ENCODE peak calls at places on chromosomes 3 and 15, in ten cellular contexts. One of them, this sample, is unnamed.

GRCh38 chr3:108201258-108201657 is 21.0 kb downstream of the IFT57 start:
- DNase-seq in tibial nerve: no peak
- DNase-seq in suprapubic skin: no peak
- DNase-seq in astrocyte of the cerebellum: no peak
- DNase-seq in hepatocyte: no peak
- DNase-seq in brain microvascular endothelial cell: no peak
- DNase-seq in adrenal gland: no peak
- DNase-seq in fibroblast of lung: no peak
- DNase-seq in cardiac fibroblast: no peak
- DNase-seq in GM06990: no peak
- DNase-seq in this sample: no peak

GRCh38 chr3:99562138-99562537 is 76.3 kb upstream of the COL8A1 start:
- DNase-seq in hepatocyte: peak
- DNase-seq in tibial nerve: no peak
- DNase-seq in suprapubic skin: no peak
- DNase-seq in cardiac fibroblast: peak
- DNase-seq in fibroblast of lung: peak
- DNase-seq in adrenal gland: no peak
- DNase-seq in brain microvascular endothelial cell: peak
- DNase-seq in astrocyte of the cerebellum: peak
- DNase-seq in GM06990: no peak
- DNase-seq in this sample: no peak

GRCh38 chr3:152269423-152270144 is 855 bp downstream of the MBNL1 start:
- DNase-seq in GM06990: no peak
- DNase-seq in brain microvascular endothelial cell: peak
- DNase-seq in cardiac fibroblast: peak
- DNase-seq in tibial nerve: peak
- DNase-seq in suprapubic skin: peak
- DNase-seq in astrocyte of the cerebellum: peak
- DNase-seq in fibroblast of lung: peak
- DNase-seq in adrenal gland: peak
- DNase-seq in hepatocyte: peak
- DNase-seq in this sample: peak

GRCh38 chr3:187946031-187946691 is 200.9 kb upstream of the BCL6 start:
- DNase-seq in suprapubic skin: no peak
- DNase-seq in hepatocyte: peak
- DNase-seq in brain microvascular endothelial cell: peak
- DNase-seq in fibroblast of lung: peak
- DNase-seq in GM06990: no peak
- DNase-seq in adrenal gland: no peak
- DNase-seq in astrocyte of the cerebellum: no peak
- DNase-seq in cardiac fibroblast: peak
- DNase-seq in tibial nerve: no peak
- DNase-seq in this sample: no peak

GRCh38 chr3:105715372-105715771 is 153.4 kb downstream of the CBLB start:
- DNase-seq in astrocyte of the cerebellum: peak
- DNase-seq in brain microvascular endothelial cell: peak
- DNase-seq in fibroblast of lung: peak
- DNase-seq in hepatocyte: no peak
- DNase-seq in tibial nerve: no peak
- DNase-seq in cardiac fibroblast: peak
- DNase-seq in adrenal gland: no peak
- DNase-seq in GM06990: no peak
- DNase-seq in suprapubic skin: no peak
- DNase-seq in this sample: no peak

GRCh38 chr15:57596301-57596855 is 4.7 kb downstream of the MYZAP start:
- DNase-seq in GM06990: no peak
- DNase-seq in hepatocyte: no peak
- DNase-seq in tibial nerve: no peak
- DNase-seq in fibroblast of lung: no peak
- DNase-seq in suprapubic skin: peak
- DNase-seq in adrenal gland: no peak
- DNase-seq in cardiac fibroblast: no peak
- DNase-seq in astrocyte of the cerebellum: no peak
- DNase-seq in brain microvascular endothelial cell: no peak
- DNase-seq in this sample: no peak

GRCh38 chr15:50262533-50262932 is 3.0 kb downstream of the HDC start:
- DNase-seq in fibroblast of lung: no peak
- DNase-seq in suprapubic skin: no peak
- DNase-seq in adrenal gland: no peak
- DNase-seq in brain microvascular endothelial cell: no peak
- DNase-seq in astrocyte of the cerebellum: no peak
- DNase-seq in GM06990: no peak
- DNase-seq in hepatocyte: no peak
- DNase-seq in tibial nerve: no peak
- DNase-seq in cardiac fibroblast: no peak
- DNase-seq in this sample: no peak

GRCh38 chr3:70849911-70850699 is 537.7 kb upstream of the MDFIC2 start:
- DNase-seq in fibroblast of lung: peak
- DNase-seq in cardiac fibroblast: peak
- DNase-seq in GM06990: no peak
- DNase-seq in tibial nerve: peak
- DNase-seq in suprapubic skin: no peak
- DNase-seq in brain microvascular endothelial cell: peak
- DNase-seq in astrocyte of the cerebellum: peak
- DNase-seq in hepatocyte: peak
- DNase-seq in adrenal gland: peak
- DNase-seq in this sample: no peak

GRCh38 chr3:14336414-14337285 is 65.8 kb upstream of the SLC6A6 start:
- DNase-seq in astrocyte of the cerebellum: no peak
- DNase-seq in tibial nerve: no peak
- DNase-seq in GM06990: no peak
- DNase-seq in brain microvascular endothelial cell: no peak
- DNase-seq in adrenal gland: no peak
- DNase-seq in suprapubic skin: no peak
- DNase-seq in cardiac fibroblast: no peak
- DNase-seq in hepatocyte: peak
- DNase-seq in fibroblast of lung: no peak
- DNase-seq in this sample: no peak

GRCh38 chr3:14335774-14336413 is 66.5 kb upstream of the SLC6A6 start:
- DNase-seq in suprapubic skin: no peak
- DNase-seq in astrocyte of the cerebellum: no peak
- DNase-seq in adrenal gland: no peak
- DNase-seq in fibroblast of lung: no peak
- DNase-seq in cardiac fibroblast: no peak
- DNase-seq in hepatocyte: no peak
- DNase-seq in tibial nerve: no peak
- DNase-seq in GM06990: no peak
- DNase-seq in brain microvascular endothelial cell: no peak
- DNase-seq in this sample: no peak

GRCh38 chr3:14338898-14339458 is 63.4 kb upstream of the SLC6A6 start:
- DNase-seq in suprapubic skin: no peak
- DNase-seq in GM06990: no peak
- DNase-seq in cardiac fibroblast: no peak
- DNase-seq in adrenal gland: no peak
- DNase-seq in tibial nerve: no peak
- DNase-seq in brain microvascular endothelial cell: no peak
- DNase-seq in astrocyte of the cerebellum: no peak
- DNase-seq in hepatocyte: no peak
- DNase-seq in fibroblast of lung: no peak
- DNase-seq in this sample: no peak

GRCh38 chr3:14337828-14338227 is 64.6 kb upstream of the SLC6A6 start:
- DNase-seq in brain microvascular endothelial cell: no peak
- DNase-seq in tibial nerve: no peak
- DNase-seq in astrocyte of the cerebellum: no peak
- DNase-seq in adrenal gland: no peak
- DNase-seq in hepatocyte: no peak
- DNase-seq in GM06990: no peak
- DNase-seq in cardiac fibroblast: no peak
- DNase-seq in suprapubic skin: no peak
- DNase-seq in fibroblast of lung: no peak
- DNase-seq in this sample: no peak

DNA sequence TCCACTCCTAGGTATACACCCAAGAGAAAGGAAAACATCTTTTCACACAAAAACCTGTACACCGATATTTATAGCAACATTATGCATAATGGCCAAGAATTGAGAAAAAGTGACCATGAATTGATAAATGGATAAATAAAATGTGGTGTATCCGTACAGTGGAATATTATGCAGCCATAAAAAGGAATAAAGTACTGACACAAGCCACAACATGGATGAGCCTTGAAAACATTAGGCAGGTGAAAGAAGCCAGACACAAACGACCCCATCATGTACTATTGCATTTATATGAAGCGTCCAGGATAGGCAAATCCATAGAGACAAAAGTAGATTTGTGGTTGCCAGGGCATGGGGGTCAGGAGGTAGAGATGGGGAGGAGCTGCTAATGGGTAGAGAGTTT is 64.2 kb upstream of the SLC6A6 start:
- DNase-seq in hepatocyte: no peak
- DNase-seq in fibroblast of lung: no peak
- DNase-seq in cardiac fibroblast: no peak
- DNase-seq in suprapubic skin: no peak
- DNase-seq in brain microvascular endothelial cell: no peak
- DNase-seq in adrenal gland: no peak
- DNase-seq in GM06990: no peak
- DNase-seq in tibial nerve: no peak
- DNase-seq in astrocyte of the cerebellum: no peak
- DNase-seq in this sample: no peak
- H3K4me3 ChIP-seq in hepatocyte: no peak
- H3K4me3 ChIP-seq in fibroblast of lung: no peak
- H3K4me3 ChIP-seq in cardiac fibroblast: no peak
- H3K4me3 ChIP-seq in suprapubic skin: no peak
- H3K4me3 ChIP-seq in brain microvascular endothelial cell: no peak
- H3K4me3 ChIP-seq in adrenal gland: no peak
- H3K4me3 ChIP-seq in GM06990: no peak
- H3K4me3 ChIP-seq in tibial nerve: no peak
- H3K4me3 ChIP-seq in astrocyte of the cerebellum: no peak
- H3K4me3 ChIP-seq in this sample: no peak

DNA sequence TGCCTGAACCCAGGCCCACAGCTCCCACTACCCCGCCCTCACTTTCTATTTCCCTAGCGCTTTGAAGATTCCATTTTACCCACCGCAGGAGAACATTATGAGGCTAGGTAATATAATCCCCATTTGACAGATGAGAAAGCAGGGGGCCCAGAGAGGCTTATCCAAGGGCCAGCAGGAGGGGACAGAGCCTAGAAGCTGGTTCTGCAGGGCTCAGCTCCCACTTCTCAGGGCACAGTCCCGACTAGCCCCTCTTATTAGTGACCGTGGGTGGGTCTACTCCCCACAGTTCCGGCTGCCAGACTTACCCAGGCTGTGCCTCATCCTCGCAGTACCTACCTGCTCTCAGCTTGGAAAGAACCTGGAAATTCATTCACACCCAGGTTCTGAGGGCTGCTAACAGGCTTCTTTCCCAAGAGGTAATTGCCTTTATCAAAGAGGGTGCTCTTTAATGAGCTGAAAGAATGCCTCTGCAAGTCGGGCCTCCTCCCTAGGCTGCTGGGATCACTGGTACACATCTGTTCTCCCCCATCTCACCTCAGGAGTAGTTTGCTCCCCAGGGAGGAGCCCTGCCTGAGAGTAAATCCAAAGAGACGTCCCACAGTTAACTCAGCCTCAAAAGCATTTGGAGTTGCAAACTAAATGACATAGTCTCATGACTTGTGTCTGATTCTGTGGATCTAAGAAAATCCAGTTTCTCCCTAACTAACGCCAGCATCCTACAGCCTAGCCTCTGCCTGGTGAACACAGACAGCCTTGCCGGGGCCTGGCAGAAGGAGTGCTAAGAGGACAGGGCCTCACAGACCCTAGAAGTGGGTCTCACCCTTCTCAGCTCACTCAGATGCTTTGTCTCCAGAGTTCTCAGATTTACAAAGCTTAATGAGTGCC is 125.0 kb downstream of the CHSY1 start:
- DNase-seq in GM06990: peak
- DNase-seq in cardiac fibroblast: peak
- DNase-seq in brain microvascular endothelial cell: peak
- DNase-seq in hepatocyte: no peak
- DNase-seq in suprapubic skin: no peak
- DNase-seq in fibroblast of lung: peak
- DNase-seq in tibial nerve: no peak
- DNase-seq in adrenal gland: no peak
- DNase-seq in astrocyte of the cerebellum: peak
- DNase-seq in this sample: no peak
- TF ChIP-seq CTCF in GM06990: peak
- TF ChIP-seq CTCF in cardiac fibroblast: no peak
- TF ChIP-seq CTCF in brain microvascular endothelial cell: peak
- TF ChIP-seq CTCF in hepatocyte: no peak
- TF ChIP-seq CTCF in suprapubic skin: no peak
- TF ChIP-seq CTCF in fibroblast of lung: no peak
- TF ChIP-seq CTCF in tibial nerve: no peak
- TF ChIP-seq CTCF in adrenal gland: no peak
- TF ChIP-seq CTCF in astrocyte of the cerebellum: no peak
- TF ChIP-seq CTCF in this sample: no peak

GRCh38 chr15:52799145-52799811 is 9.1 kb upstream of the ONECUT1 start:
- DNase-seq in tibial nerve: no peak
- DNase-seq in hepatocyte: no peak
- DNase-seq in astrocyte of the cerebellum: no peak
- DNase-seq in fibroblast of lung: no peak
- DNase-seq in brain microvascular endothelial cell: no peak
- DNase-seq in GM06990: no peak
- DNase-seq in suprapubic skin: no peak
- DNase-seq in cardiac fibroblast: no peak
- DNase-seq in adrenal gland: no peak
- DNase-seq in this sample: no peak
- H3K4me3 ChIP-seq in tibial nerve: no peak
- H3K4me3 ChIP-seq in hepatocyte: no peak
- H3K4me3 ChIP-seq in astrocyte of the cerebellum: no peak
- H3K4me3 ChIP-seq in fibroblast of lung: no peak
- H3K4me3 ChIP-seq in brain microvascular endothelial cell: no peak
- H3K4me3 ChIP-seq in GM06990: no peak
- H3K4me3 ChIP-seq in suprapubic skin: no peak
- H3K4me3 ChIP-seq in cardiac fibroblast: no peak
- H3K4me3 ChIP-seq in adrenal gland: no peak
- H3K4me3 ChIP-seq in this sample: no peak

DNA sequence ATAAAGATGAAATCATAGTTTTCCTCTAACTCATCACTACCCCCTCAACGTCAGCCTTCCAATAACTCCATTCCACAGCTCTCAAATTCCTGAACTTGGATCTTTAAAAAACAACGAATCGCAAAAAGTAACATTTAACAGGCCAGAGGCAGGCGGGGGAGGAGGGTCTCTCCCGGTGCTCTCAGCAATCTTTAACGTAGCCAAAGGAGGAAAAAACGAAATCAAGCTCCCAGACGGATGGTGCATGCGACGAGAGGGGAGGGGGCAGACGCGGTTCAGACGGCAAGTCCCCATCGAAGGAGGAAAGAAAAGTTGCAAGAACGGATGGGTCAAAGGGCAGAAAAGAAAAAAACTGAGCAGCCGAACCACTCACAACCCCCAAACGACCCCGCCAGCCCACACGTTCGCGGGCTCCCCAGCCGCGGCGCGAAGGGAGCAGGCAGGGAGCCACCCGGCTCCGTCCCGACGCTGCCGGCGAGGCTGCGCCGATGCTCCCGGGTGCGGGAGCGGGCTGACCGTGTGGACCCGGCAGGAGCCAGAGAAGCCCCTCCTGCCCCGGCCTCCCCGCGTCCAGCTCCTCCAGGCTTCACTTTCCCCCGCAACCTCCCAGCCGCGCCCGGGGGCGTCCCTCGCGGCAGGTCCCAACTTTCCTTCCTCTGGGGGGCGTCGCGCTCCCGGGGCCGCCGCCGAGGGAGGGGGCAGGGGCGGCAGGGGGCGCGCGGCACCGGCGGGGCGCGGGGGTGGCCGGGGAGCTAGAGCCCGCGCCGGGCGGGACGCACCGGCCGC is 661 bp downstream of the PEAK1 start:
- DNase-seq in suprapubic skin: no peak
- DNase-seq in brain microvascular endothelial cell: peak
- DNase-seq in cardiac fibroblast: peak
- DNase-seq in adrenal gland: peak
- DNase-seq in tibial nerve: peak
- DNase-seq in GM06990: peak
- DNase-seq in hepatocyte: peak
- DNase-seq in astrocyte of the cerebellum: no peak
- DNase-seq in fibroblast of lung: peak
- DNase-seq in this sample: peak
- TF ChIP-seq CTCF in suprapubic skin: no peak
- TF ChIP-seq CTCF in brain microvascular endothelial cell: peak
- TF ChIP-seq CTCF in cardiac fibroblast: no peak
- TF ChIP-seq CTCF in adrenal gland: no peak
- TF ChIP-seq CTCF in tibial nerve: no peak
- TF ChIP-seq CTCF in GM06990: peak
- TF ChIP-seq CTCF in hepatocyte: peak
- TF ChIP-seq CTCF in astrocyte of the cerebellum: peak
- TF ChIP-seq CTCF in fibroblast of lung: peak
- TF ChIP-seq CTCF in this sample: no peak